ENCODE peak calls at places on chromosomes 7 and 10, in ten cellular contexts. W, V, S, O, D, M, Q, G, I and U are unnamed samples.

GRCh38 chr10:113644185-113645120 is 19.4 kb downstream of the NRAP start:
- DNase-seq in S (no peak), Q (no peak), O (peak; percentile 77), I (peak; percentile 50), M (no peak), V (no peak), W (no peak), D (no peak), G (no peak), U (peak; percentile 51)

GRCh38 chr10:60032723-60033122 is 126.4 kb upstream of the CCDC6 start:
- DNase-seq in W (no peak), M (peak; percentile 6), Q (no peak), O (peak; percentile 36), S (no peak), D (peak; percentile 67), G (no peak), V (peak; percentile 49), I (peak; percentile 51), U (no peak)

GRCh38 chr7:45000096-45001032 is at the start of gene CCM2:
- DNase-seq in M (no peak), V (peak; percentile 78), I (peak; percentile 49), D (no peak), G (peak; percentile 76), W (no peak), Q (no peak), S (peak; percentile 79), O (peak; percentile 32), U (peak; percentile 51)

GRCh38 chr10:78371118-78371517 is 337.5 kb downstream of the RPS24 start:
- DNase-seq in G (peak; percentile 13), S (no peak), Q (no peak), W (peak; percentile 38), O (no peak), D (no peak), I (peak; percentile 60), M (no peak), V (peak; percentile 35), U (no peak)

GRCh38 chr7:122833888-122834570 is 52.2 kb downstream of the CADPS2 start:
- DNase-seq in D (no peak), M (no peak), O (no peak), W (no peak), G (no peak), V (no peak), I (no peak), Q (no peak), S (no peak), U (no peak)

GRCh38 chr7:44309271-44310091 is 15.9 kb downstream of the CAMK2B start:
- DNase-seq in V (peak; percentile 80), I (peak; percentile 57), S (peak; percentile 51), Q (no peak), D (no peak), M (peak; percentile 47), W (peak; percentile 74), G (peak; percentile 75), O (peak; percentile 32), U (peak; percentile 53)

GRCh38 chr7:150335774-150336112 is 5.7 kb downstream of the RARRES2 start:
- DNase-seq in Q (no peak), O (no peak), I (no peak), W (no peak), D (no peak), G (no peak), S (peak; percentile 81), V (no peak), M (no peak), U (no peak)

GRCh38 chr7:74017122-74017521 is 10.9 kb upstream of the ELN start:
- DNase-seq in S (no peak), G (no peak), V (no peak), Q (no peak), I (no peak), W (no peak), O (no peak), D (no peak), M (no peak), U (no peak)

GRCh38 chr10:123294886-123295285 is 140.7 kb downstream of the BUB3 start:
- DNase-seq in I (no peak), M (no peak), V (no peak), Q (no peak), D (no peak), G (no peak), S (no peak), W (no peak), O (no peak), U (no peak)

GRCh38 chr10:98460837-98461499 is 14.2 kb upstream of the HPS1 start:
- DNase-seq in M (no peak), Q (no peak), G (peak; percentile 71), O (peak; percentile 96), S (no peak), D (peak; percentile 78), V (peak; percentile 63), W (no peak), I (peak; percentile 84), U (no peak)

GRCh38 chr10:11344081-11344480 is 267.4 kb downstream of the USP6NL start:
- DNase-seq in O (no peak), Q (no peak), G (no peak), D (no peak), V (no peak), I (no peak), M (no peak), S (no peak), W (no peak), U (no peak)

GRCh38 chr7:2980406-2981102 is 63.1 kb downstream of the CARD11 start:
- DNase-seq in M (no peak), D (no peak), G (no peak), O (no peak), W (no peak), I (no peak), V (peak; percentile 63), Q (no peak), S (no peak), U (peak; percentile 52)

GRCh38 chr7:2979951-2980350 is 63.7 kb downstream of the CARD11 start:
- DNase-seq in D (no peak), W (no peak), V (peak; percentile 45), S (no peak), M (no peak), Q (no peak), I (no peak), G (no peak), O (no peak), U (peak; percentile 50)

GRCh38 chr7:2979276-2979675 is 64.4 kb downstream of the CARD11 start:
- DNase-seq in Q (no peak), M (no peak), D (no peak), W (no peak), O (no peak), I (no peak), G (no peak), V (peak; percentile 9), S (no peak), U (peak; percentile 28)

GRCh38 chr7:2981103-2981480 is 62.6 kb downstream of the CARD11 start:
- DNase-seq in G (no peak), Q (no peak), I (no peak), V (peak; percentile 0), D (no peak), M (no peak), O (no peak), S (no peak), W (no peak), U (no peak)

GRCh38 chr7:2978403-2978802 is 65.3 kb downstream of the CARD11 start:
- DNase-seq in G (no peak), Q (peak; percentile 19), O (no peak), W (no peak), S (no peak), V (peak; percentile 55), M (no peak), D (no peak), I (peak; percentile 68), U (peak; percentile 86)
- H3K4me1 ChIP-seq in G (no peaks in the 10 kb centered on the region), Q (peaks cover 60% of the 10 kb centered on the region), O (no peaks in the 10 kb centered on the region), W (no peaks in the 10 kb centered on the region), S (no peaks in the 10 kb centered on the region), V (no peaks in the 10 kb centered on the region), M (no peaks in the 10 kb centered on the region), D (no peaks in the 10 kb centered on the region), I (peaks cover 5% of the 10 kb centered on the region), U (peaks cover 4% of the 10 kb centered on the region)

GRCh38 chr7:4237296-4238235 is 444.5 kb upstream of the FOXK1 start:
- DNase-seq in Q (no peak), V (no peak), G (no peak), I (no peak), S (peak; percentile 37), W (no peak), O (no peak), M (no peak), D (no peak), U (no peak)
- H3K4me3 ChIP-seq in Q (no peak overlapping the region), V (no peak overlapping the region), G (no peak overlapping the region), I (no peak overlapping the region), S (no peak overlapping the region), W (no peak overlapping the region), O (no peak overlapping the region), M (no peak overlapping the region), D (no peak overlapping the region), U (no peak overlapping the region)

DNA sequence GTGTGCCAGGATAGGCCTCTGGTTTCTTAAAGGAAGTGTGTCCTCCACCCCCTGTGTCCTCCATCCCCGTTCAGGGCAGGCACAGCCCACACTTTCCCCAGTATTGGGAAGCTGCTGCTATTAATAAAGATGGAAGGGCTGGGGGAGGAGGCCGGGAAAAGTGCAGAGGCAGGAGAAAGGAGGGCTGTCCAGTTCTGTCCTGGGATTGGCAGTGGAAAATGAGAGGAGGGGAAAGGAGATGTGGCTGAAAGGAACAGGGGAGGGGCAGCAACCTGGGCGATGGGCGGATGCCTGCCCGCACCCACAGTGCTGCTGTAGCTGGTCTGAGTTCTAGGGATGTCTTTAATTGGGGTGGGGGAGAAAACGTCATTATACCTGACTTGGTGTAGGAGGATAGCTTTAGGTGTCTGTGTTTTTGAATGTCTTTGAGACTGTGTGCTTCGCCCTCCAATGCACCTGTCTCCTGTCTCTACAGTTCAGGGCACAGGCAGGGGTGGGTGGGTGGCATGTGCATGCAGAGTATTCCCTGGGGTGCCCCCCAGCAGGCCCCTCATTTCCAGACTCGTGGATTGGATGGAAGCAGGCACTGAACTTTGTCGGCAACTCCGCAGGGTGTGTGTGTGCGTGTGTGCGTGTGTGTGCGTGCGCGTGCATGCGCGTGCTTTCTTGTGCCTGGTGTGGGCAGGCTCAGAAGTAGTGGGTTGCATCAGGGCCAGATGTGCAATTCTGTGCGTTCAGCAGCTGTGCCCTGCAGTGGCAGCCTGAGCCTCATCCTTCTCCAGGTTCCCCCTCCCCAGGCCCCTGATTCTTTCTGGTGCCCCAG is 2.5 kb downstream of the TRIM8 start:
- DNase-seq in S (no peak), O (peak; percentile 55), M (no peak), V (peak; percentile 76), Q (no peak), W (peak; percentile 54), D (no peak), G (peak; percentile 47), I (no peak), U (peak; percentile 56)
- H3K4me1 ChIP-seq in S (no peaks in the 10 kb centered on the region), O (peaks cover 36% of the 10 kb centered on the region), M (peaks cover 51% of the 10 kb centered on the region), V (no peaks in the 10 kb centered on the region), Q (peaks cover 54% of the 10 kb centered on the region), W (peaks cover 31% of the 10 kb centered on the region), D (peaks cover 26% of the 10 kb centered on the region), G (peaks cover 38% of the 10 kb centered on the region), I (peaks cover 9% of the 10 kb centered on the region), U (peaks cover 51% of the 10 kb centered on the region)

DNA sequence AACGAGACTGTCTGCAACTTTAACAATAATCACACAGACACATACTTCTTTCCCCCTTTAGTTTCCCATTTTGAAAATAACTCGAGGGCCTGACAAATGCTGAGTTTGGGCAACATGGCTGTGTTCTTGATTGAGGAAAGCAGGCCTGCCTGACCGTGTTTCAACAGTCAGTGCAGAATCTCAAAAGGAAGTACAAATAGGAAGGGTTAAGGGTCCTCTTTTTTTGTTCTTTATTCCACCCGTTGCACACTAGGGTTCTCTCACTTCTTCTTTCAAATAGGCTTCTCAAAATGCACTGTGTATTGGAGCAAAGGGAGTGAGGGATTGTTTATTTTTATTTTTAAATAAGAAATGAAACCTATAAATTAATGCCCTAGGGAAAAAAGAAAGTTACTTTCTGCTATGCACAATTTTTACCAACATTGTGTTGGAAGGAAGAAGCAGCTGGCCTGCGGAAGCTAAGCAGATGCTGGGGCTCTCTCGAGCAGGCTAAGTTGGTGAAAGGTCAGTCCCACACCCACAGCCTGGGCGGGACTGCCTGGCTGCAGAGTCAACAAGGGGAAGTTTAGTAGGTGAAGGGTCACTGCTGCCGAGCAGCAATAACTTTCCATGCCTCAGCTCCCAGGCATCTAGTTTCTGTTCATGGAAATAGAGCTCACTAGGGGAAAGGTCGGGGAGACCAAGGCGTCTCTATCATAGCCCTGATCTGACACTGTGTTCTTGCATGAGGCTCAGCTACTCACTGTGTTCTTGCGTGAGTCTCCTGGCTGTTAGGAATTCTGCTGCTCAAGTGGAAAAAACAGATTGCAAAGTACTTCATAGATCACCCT is 12.2 kb upstream of the PDK4 start:
- DNase-seq in I (peak; percentile 81), W (peak; percentile 86), Q (no peak), O (peak; percentile 93), V (peak; percentile 93), M (peak; percentile 9), D (peak; percentile 87), G (peak; percentile 97), S (peak; percentile 94), U (peak; percentile 94)
- H3K4me3 ChIP-seq in I (no peak overlapping the region), W (peak overlapping the region; percentile 15), Q (no peak overlapping the region), O (no peak overlapping the region), V (no peak overlapping the region), M (no peak overlapping the region), D (peak overlapping the region; percentile 4), G (no peak overlapping the region), S (no peak overlapping the region), U (no peak overlapping the region)